ENCODE peak calls at places on chromosomes 1 and 21, in five cellular contexts. X, C, B, O and G are unnamed samples.

GRCh38 chr1:52460686-52461085 is 56.3 kb downstream of the PRPF38A start:
- DNase-seq in X (no peak), C (no peak), B (no peak), O (no peak), G (no peak)

GRCh38 chr1:184050631-184051030 is 899 bp upstream of the TSEN15 start:
- DNase-seq in X (no peak), C (no peak), B (no peak), O (no peak), G (no peak)

GRCh38 chr1:12191242-12192032 is 24.6 kb downstream of the TNFRSF1B start:
- DNase-seq in X (no peak), C (no peak), B (no peak), O (no peak), G (no peak)

GRCh38 chr1:246513619-246514343 is 6.7 kb upstream of the SMYD3 start:
- DNase-seq in X (no peak), C (no peak), B (no peak), O (no peak), G (no peak)

GRCh38 chr1:93607814-93608187 is 73.8 kb downstream of the BCAR3 start:
- DNase-seq in X (no peak), C (no peak), B (no peak), O (no peak), G (no peak)

GRCh38 chr1:202023033-202023433 is 12.6 kb downstream of the ELF3 start:
- DNase-seq in X (peak), C (no peak), B (no peak), O (peak), G (peak)

GRCh38 chr21:26453258-26453657 is 119.8 kb downstream of the CYYR1 start:
- DNase-seq in X (no peak), C (no peak), B (no peak), O (no peak), G (no peak)

GRCh38 chr1:35569956-35570355 is 3.2 kb upstream of the TFAP2E start:
- DNase-seq in X (no peak), C (no peak), B (no peak), O (no peak), G (no peak)

GRCh38 chr1:17120962-17121837 is 1.9 kb upstream of the PADI2 start:
- DNase-seq in X (peak), C (peak), B (no peak), O (peak), G (no peak)

GRCh38 chr1:225657462-225657989 is 4.6 kb upstream of the ENAH start:
- DNase-seq in X (no peak), C (no peak), B (no peak), O (no peak), G (no peak)

GRCh38 chr1:145963218-145964019 is 956 bp downstream of the ANKRD34A start:
- DNase-seq in X (no peak), C (no peak), B (no peak), O (no peak), G (no peak)

GRCh38 chr1:84632975-84633427 is 57.3 kb downstream of the SSX2IP start:
- DNase-seq in X (no peak), C (peak), B (no peak), O (no peak), G (peak)

GRCh38 chr1:244758700-244759099 is 76.8 kb upstream of the COX20 start:
- DNase-seq in X (no peak), C (no peak), B (no peak), O (no peak), G (no peak)

GRCh38 chr1:168386949-168387586 is 106.4 kb downstream of the TBX19 start:
- DNase-seq in X (peak), C (no peak), B (no peak), O (peak), G (peak)

GRCh38 chr1:206144605-206145004 is 27.4 kb upstream of the AVPR1B start:
- DNase-seq in X (no peak), C (no peak), B (no peak), O (no peak), G (no peak)

GRCh38 chr1:32701951-32702598 is 495 bp downstream of the SYNC start:
- DNase-seq in X (no peak), C (no peak), B (peak), O (peak), G (no peak)

GRCh38 chr1:25033030-25033827 is 103.2 kb upstream of the RUNX3 start:
- DNase-seq in X (peak), C (no peak), B (peak), O (no peak), G (no peak)

GRCh38 chr1:26784023-26784871 is 3.5 kb upstream of the PIGV start:
- DNase-seq in X (no peak), C (no peak), B (peak), O (peak), G (peak)

GRCh38 chr1:53734650-53735211 is 4.2 kb downstream of the GLIS1 start:
- DNase-seq in X (no peak), C (no peak), B (no peak), O (no peak), G (no peak)

GRCh38 chr1:197695961-197696360 is 79.3 kb downstream of the DENND1B start:
- DNase-seq in X (no peak), C (peak), B (no peak), O (no peak), G (no peak)

GRCh38 chr1:154750681-154751665 is 119.1 kb downstream of the KCNN3 start:
- DNase-seq in X (no peak), C (no peak), B (no peak), O (no peak), G (no peak)

GRCh38 chr21:26776320-26777021 is 68.7 kb downstream of the ADAMTS1 start:
- DNase-seq in X (no peak), C (no peak), B (no peak), O (no peak), G (no peak)